ENCODE peak calls at places on chromosomes 13 and 19, in eight cellular contexts. One of them, this sample, is unnamed.

GRCh38 chr19:33713194-33713593 is 83.5 kb upstream of the KCTD15 start:
- DNase-seq in heart left ventricle: no peak
- DNase-seq in esophagus squamous epithelium: no peak
- DNase-seq in spleen: no peak
- DNase-seq in H54: no peak
- DNase-seq in upper lobe of left lung: no peak
- DNase-seq in Peyer's patch: no peak
- DNase-seq in vagina: no peak
- DNase-seq in this sample: no peak

GRCh38 chr13:76992548-76993001 is 694 bp downstream of the CLN5 start:
- DNase-seq in heart left ventricle: peak; percentile 18
- DNase-seq in esophagus squamous epithelium: no peak
- DNase-seq in spleen: no peak
- DNase-seq in H54: no peak
- DNase-seq in upper lobe of left lung: peak; percentile 58
- DNase-seq in Peyer's patch: peak; percentile 63
- DNase-seq in vagina: no peak
- DNase-seq in this sample: peak; percentile 62

GRCh38 chr19:51811344-51811743 is 16.4 kb downstream of the FPR3 start:
- DNase-seq in heart left ventricle: peak; percentile 50
- DNase-seq in esophagus squamous epithelium: no peak
- DNase-seq in spleen: no peak
- DNase-seq in H54: no peak
- DNase-seq in upper lobe of left lung: peak; percentile 66
- DNase-seq in Peyer's patch: peak; percentile 54
- DNase-seq in vagina: no peak
- DNase-seq in this sample: no peak

GRCh38 chr19:42053037-42053935 is 16.7 kb downstream of the GRIK5 start:
- DNase-seq in heart left ventricle: no peak
- DNase-seq in esophagus squamous epithelium: no peak
- DNase-seq in spleen: no peak
- DNase-seq in H54: no peak
- DNase-seq in upper lobe of left lung: no peak
- DNase-seq in Peyer's patch: no peak
- DNase-seq in vagina: no peak
- DNase-seq in this sample: no peak

GRCh38 chr13:28849441-28849840 is 29.3 kb downstream of the MTUS2 start:
- DNase-seq in heart left ventricle: no peak
- DNase-seq in esophagus squamous epithelium: no peak
- DNase-seq in spleen: no peak
- DNase-seq in H54: no peak
- DNase-seq in upper lobe of left lung: no peak
- DNase-seq in Peyer's patch: no peak
- DNase-seq in vagina: no peak
- DNase-seq in this sample: no peak

GRCh38 chr13:51999525-51999924 is 11.7 kb downstream of the ATP7B start:
- DNase-seq in heart left ventricle: peak; percentile 78
- DNase-seq in esophagus squamous epithelium: no peak
- DNase-seq in spleen: no peak
- DNase-seq in H54: no peak
- DNase-seq in upper lobe of left lung: peak; percentile 52
- DNase-seq in Peyer's patch: no peak
- DNase-seq in vagina: no peak
- DNase-seq in this sample: no peak

GRCh38 chr19:18232540-18233223 is 6.4 kb upstream of the PDE4C start:
- DNase-seq in heart left ventricle: no peak
- DNase-seq in esophagus squamous epithelium: no peak
- DNase-seq in spleen: no peak
- DNase-seq in H54: no peak
- DNase-seq in upper lobe of left lung: no peak
- DNase-seq in Peyer's patch: no peak
- DNase-seq in vagina: no peak
- DNase-seq in this sample: no peak

GRCh38 chr19:50728084-50728737 is 5.0 kb downstream of the CLEC11A start:
- DNase-seq in heart left ventricle: peak; percentile 78
- DNase-seq in esophagus squamous epithelium: no peak
- DNase-seq in spleen: no peak
- DNase-seq in H54: no peak
- DNase-seq in upper lobe of left lung: peak; percentile 61
- DNase-seq in Peyer's patch: peak; percentile 69
- DNase-seq in vagina: no peak
- DNase-seq in this sample: peak; percentile 68

GRCh38 chr13:51714663-51715168 is 89.2 kb downstream of the DHRS12 start:
- DNase-seq in heart left ventricle: no peak
- DNase-seq in esophagus squamous epithelium: no peak
- DNase-seq in spleen: no peak
- DNase-seq in H54: no peak
- DNase-seq in upper lobe of left lung: no peak
- DNase-seq in Peyer's patch: no peak
- DNase-seq in vagina: no peak
- DNase-seq in this sample: no peak

GRCh38 chr19:58572818-58573657 is at the start of gene MZF1:
- DNase-seq in heart left ventricle: peak; percentile 100
- DNase-seq in esophagus squamous epithelium: no peak
- DNase-seq in spleen: peak; percentile 100
- DNase-seq in H54: peak; percentile 99
- DNase-seq in upper lobe of left lung: peak; percentile 100
- DNase-seq in Peyer's patch: peak; percentile 100
- DNase-seq in vagina: no peak
- DNase-seq in this sample: no peak

GRCh38 chr13:28037399-28037798 is 48.9 kb upstream of the URAD start:
- DNase-seq in heart left ventricle: no peak
- DNase-seq in esophagus squamous epithelium: no peak
- DNase-seq in spleen: no peak
- DNase-seq in H54: peak; percentile 12
- DNase-seq in upper lobe of left lung: no peak
- DNase-seq in Peyer's patch: no peak
- DNase-seq in vagina: no peak
- DNase-seq in this sample: no peak

GRCh38 chr19:44663996-44664395 is 7.3 kb upstream of the CEACAM19 start:
- DNase-seq in heart left ventricle: no peak
- DNase-seq in esophagus squamous epithelium: no peak
- DNase-seq in spleen: no peak
- DNase-seq in H54: no peak
- DNase-seq in upper lobe of left lung: no peak
- DNase-seq in Peyer's patch: no peak
- DNase-seq in vagina: no peak
- DNase-seq in this sample: no peak

GRCh38 chr19:48720251-48720612 is 707 bp upstream of the MAMSTR start:
- DNase-seq in heart left ventricle: no peak
- DNase-seq in esophagus squamous epithelium: no peak
- DNase-seq in spleen: no peak
- DNase-seq in H54: no peak
- DNase-seq in upper lobe of left lung: no peak
- DNase-seq in Peyer's patch: no peak
- DNase-seq in vagina: no peak
- DNase-seq in this sample: no peak

GRCh38 chr13:44354884-44355283 is 18.7 kb upstream of the SERP2 start:
- DNase-seq in heart left ventricle: no peak
- DNase-seq in esophagus squamous epithelium: no peak
- DNase-seq in spleen: no peak
- DNase-seq in H54: no peak
- DNase-seq in upper lobe of left lung: no peak
- DNase-seq in Peyer's patch: no peak
- DNase-seq in vagina: no peak
- DNase-seq in this sample: peak; percentile 24

GRCh38 chr19:41307954-41308449 is 2.0 kb upstream of the CCDC97 start:
- DNase-seq in heart left ventricle: no peak
- DNase-seq in esophagus squamous epithelium: no peak
- DNase-seq in spleen: no peak
- DNase-seq in H54: no peak
- DNase-seq in upper lobe of left lung: no peak
- DNase-seq in Peyer's patch: no peak
- DNase-seq in vagina: no peak
- DNase-seq in this sample: no peak

GRCh38 chr13:84609716-84610115 is 727.4 kb upstream of the SLITRK1 start:
- DNase-seq in heart left ventricle: no peak
- DNase-seq in esophagus squamous epithelium: no peak
- DNase-seq in spleen: no peak
- DNase-seq in H54: no peak
- DNase-seq in upper lobe of left lung: no peak
- DNase-seq in Peyer's patch: no peak
- DNase-seq in vagina: no peak
- DNase-seq in this sample: no peak

GRCh38 chr13:40589285-40590109 is 76.9 kb downstream of the FOXO1 start:
- DNase-seq in heart left ventricle: peak; percentile 65
- DNase-seq in esophagus squamous epithelium: no peak
- DNase-seq in spleen: no peak
- DNase-seq in H54: no peak
- DNase-seq in upper lobe of left lung: peak; percentile 70
- DNase-seq in Peyer's patch: peak; percentile 78
- DNase-seq in vagina: no peak
- DNase-seq in this sample: no peak

GRCh38 chr13:102220681-102221228 is 181.1 kb downstream of the FGF14 start:
- DNase-seq in heart left ventricle: no peak
- DNase-seq in esophagus squamous epithelium: no peak
- DNase-seq in spleen: no peak
- DNase-seq in H54: no peak
- DNase-seq in upper lobe of left lung: no peak
- DNase-seq in Peyer's patch: no peak
- DNase-seq in vagina: no peak
- DNase-seq in this sample: no peak

GRCh38 chr19:33767898-33768413 is 28.7 kb upstream of the KCTD15 start:
- DNase-seq in heart left ventricle: no peak
- DNase-seq in esophagus squamous epithelium: no peak
- DNase-seq in spleen: no peak
- DNase-seq in H54: peak; percentile 49
- DNase-seq in upper lobe of left lung: no peak
- DNase-seq in Peyer's patch: no peak
- DNase-seq in vagina: no peak
- DNase-seq in this sample: peak; percentile 41

GRCh38 chr19:9785367-9786331 is 17.1 kb upstream of the ZNF846 start:
- DNase-seq in heart left ventricle: peak; percentile 99
- DNase-seq in esophagus squamous epithelium: peak; percentile 97
- DNase-seq in spleen: peak; percentile 98
- DNase-seq in H54: peak; percentile 69
- DNase-seq in upper lobe of left lung: peak; percentile 99
- DNase-seq in Peyer's patch: peak; percentile 99
- DNase-seq in vagina: peak; percentile 98
- DNase-seq in this sample: peak; percentile 92
- TF ChIP-seq POLR2A in heart left ventricle: peak; percentile 87
- TF ChIP-seq POLR2A in esophagus squamous epithelium: peak; percentile 92
- TF ChIP-seq POLR2A in spleen: peak; percentile 73
- TF ChIP-seq POLR2A in H54: peak; percentile 28
- TF ChIP-seq POLR2A in upper lobe of left lung: peak; percentile 89
- TF ChIP-seq POLR2A in Peyer's patch: peak; percentile 94
- TF ChIP-seq POLR2A in vagina: peak; percentile 79
- TF ChIP-seq POLR2A in this sample: peak; percentile 82

GRCh38 chr19:11195681-11196080 is 1.7 kb downstream of the KANK2 start:
- DNase-seq in heart left ventricle: no peak
- DNase-seq in esophagus squamous epithelium: no peak
- DNase-seq in spleen: no peak
- DNase-seq in H54: no peak
- DNase-seq in upper lobe of left lung: no peak
- DNase-seq in Peyer's patch: no peak
- DNase-seq in vagina: no peak
- DNase-seq in this sample: no peak

GRCh38 chr19:11196406-11197287 is 698 bp downstream of the KANK2 start:
- DNase-seq in heart left ventricle: peak; percentile 63
- DNase-seq in esophagus squamous epithelium: no peak
- DNase-seq in spleen: peak; percentile 79
- DNase-seq in H54: peak; percentile 67
- DNase-seq in upper lobe of left lung: no peak
- DNase-seq in Peyer's patch: no peak
- DNase-seq in vagina: no peak
- DNase-seq in this sample: peak; percentile 61

GRCh38 chr19:11198175-11198534 is 810 bp upstream of the KANK2 start:
- DNase-seq in heart left ventricle: no peak
- DNase-seq in esophagus squamous epithelium: no peak
- DNase-seq in spleen: no peak
- DNase-seq in H54: no peak
- DNase-seq in upper lobe of left lung: no peak
- DNase-seq in Peyer's patch: no peak
- DNase-seq in vagina: no peak
- DNase-seq in this sample: no peak

GRCh38 chr19:11198769-11199469 is 1.6 kb upstream of the KANK2 start:
- DNase-seq in heart left ventricle: no peak
- DNase-seq in esophagus squamous epithelium: no peak
- DNase-seq in spleen: no peak
- DNase-seq in H54: no peak
- DNase-seq in upper lobe of left lung: no peak
- DNase-seq in Peyer's patch: no peak
- DNase-seq in vagina: no peak
- DNase-seq in this sample: no peak

GRCh38 chr19:11197291-11198174 is at the start of gene KANK2:
- DNase-seq in heart left ventricle: peak; percentile 88
- DNase-seq in esophagus squamous epithelium: no peak
- DNase-seq in spleen: peak; percentile 92
- DNase-seq in H54: peak; percentile 78
- DNase-seq in upper lobe of left lung: peak; percentile 87
- DNase-seq in Peyer's patch: peak; percentile 88
- DNase-seq in vagina: no peak
- DNase-seq in this sample: peak; percentile 95
- TF ChIP-seq POLR2A in heart left ventricle: peak; percentile 97
- TF ChIP-seq POLR2A in esophagus squamous epithelium: peak; percentile 80
- TF ChIP-seq POLR2A in spleen: no peak
- TF ChIP-seq POLR2A in H54: peak; percentile 83
- TF ChIP-seq POLR2A in upper lobe of left lung: peak; percentile 83
- TF ChIP-seq POLR2A in Peyer's patch: peak; percentile 44
- TF ChIP-seq POLR2A in vagina: peak; percentile 94
- TF ChIP-seq POLR2A in this sample: peak; percentile 57

GRCh38 chr13:33968520-33969507 is 150.9 kb downstream of the RFC3 start:
- DNase-seq in heart left ventricle: no peak
- DNase-seq in esophagus squamous epithelium: no peak
- DNase-seq in spleen: no peak
- DNase-seq in H54: no peak
- DNase-seq in upper lobe of left lung: no peak
- DNase-seq in Peyer's patch: no peak
- DNase-seq in vagina: no peak
- DNase-seq in this sample: no peak
- TF ChIP-seq POLR2A in heart left ventricle: no peak
- TF ChIP-seq POLR2A in esophagus squamous epithelium: no peak
- TF ChIP-seq POLR2A in spleen: no peak
- TF ChIP-seq POLR2A in H54: no peak
- TF ChIP-seq POLR2A in upper lobe of left lung: no peak
- TF ChIP-seq POLR2A in Peyer's patch: no peak
- TF ChIP-seq POLR2A in vagina: no peak
- TF ChIP-seq POLR2A in this sample: no peak

GRCh38 chr19:2604747-2605329 is 97.7 kb downstream of the GNG7 start:
- DNase-seq in heart left ventricle: no peak
- DNase-seq in esophagus squamous epithelium: no peak
- DNase-seq in spleen: no peak
- DNase-seq in H54: no peak
- DNase-seq in upper lobe of left lung: no peak
- DNase-seq in Peyer's patch: no peak
- DNase-seq in vagina: no peak
- DNase-seq in this sample: no peak

GRCh38 chr19:2608602-2608922 is 93.9 kb downstream of the GNG7 start:
- DNase-seq in heart left ventricle: no peak
- DNase-seq in esophagus squamous epithelium: no peak
- DNase-seq in spleen: no peak
- DNase-seq in H54: no peak
- DNase-seq in upper lobe of left lung: no peak
- DNase-seq in Peyer's patch: no peak
- DNase-seq in vagina: no peak
- DNase-seq in this sample: no peak

GRCh38 chr19:2609389-2610116 is 92.9 kb downstream of the GNG7 start:
- DNase-seq in heart left ventricle: no peak
- DNase-seq in esophagus squamous epithelium: no peak
- DNase-seq in spleen: no peak
- DNase-seq in H54: no peak
- DNase-seq in upper lobe of left lung: no peak
- DNase-seq in Peyer's patch: peak; percentile 45
- DNase-seq in vagina: no peak
- DNase-seq in this sample: no peak

GRCh38 chr19:2610637-2611482 is 91.6 kb downstream of the GNG7 start:
- DNase-seq in heart left ventricle: peak; percentile 91
- DNase-seq in esophagus squamous epithelium: no peak
- DNase-seq in spleen: peak; percentile 98
- DNase-seq in H54: peak; percentile 96
- DNase-seq in upper lobe of left lung: peak; percentile 96
- DNase-seq in Peyer's patch: peak; percentile 97
- DNase-seq in vagina: no peak
- DNase-seq in this sample: peak; percentile 87

GRCh38 chr19:2607712-2608601 is 94.5 kb downstream of the GNG7 start:
- DNase-seq in heart left ventricle: no peak
- DNase-seq in esophagus squamous epithelium: no peak
- DNase-seq in spleen: peak; percentile 82
- DNase-seq in H54: no peak
- DNase-seq in upper lobe of left lung: no peak
- DNase-seq in Peyer's patch: peak; percentile 80
- DNase-seq in vagina: no peak
- DNase-seq in this sample: no peak
- TF ChIP-seq POLR2A in heart left ventricle: no peak
- TF ChIP-seq POLR2A in esophagus squamous epithelium: no peak
- TF ChIP-seq POLR2A in spleen: no peak
- TF ChIP-seq POLR2A in H54: peak; percentile 9
- TF ChIP-seq POLR2A in upper lobe of left lung: no peak
- TF ChIP-seq POLR2A in Peyer's patch: no peak
- TF ChIP-seq POLR2A in vagina: no peak
- TF ChIP-seq POLR2A in this sample: no peak

This sample was measured in erythroblast.